ENCODE peak calls at places on chromosomes 1 and 21, in four cellular contexts. One of them, this sample, is unnamed.
A peak's percentile ranks its signal among the peaks of the same experiment; 100 is the strongest.

GRCh38 chr1:24688621-24689195 is 45.6 kb downstream of the SRRM1 start:
- DNase-seq in A549: peak; percentile 67
- DNase-seq in HepG2: peak; percentile 57
- DNase-seq in K562: peak; percentile 80
- DNase-seq in this sample: peak; percentile 61

GRCh38 chr1:25922633-25923567 is 16.7 kb upstream of the STMN1 start:
- DNase-seq in A549: peak; percentile 10
- DNase-seq in HepG2: no peak
- DNase-seq in K562: no peak
- DNase-seq in this sample: no peak

GRCh38 chr1:85629532-85629920 is 49.0 kb downstream of the CCN1 start:
- DNase-seq in A549: peak; percentile 40
- DNase-seq in HepG2: peak; percentile 74
- DNase-seq in K562: no peak
- DNase-seq in this sample: no peak

GRCh38 chr1:12001249-12001917 is 17.9 kb upstream of the MIIP start:
- DNase-seq in A549: no peak
- DNase-seq in HepG2: peak; percentile 27
- DNase-seq in K562: peak; percentile 85
- DNase-seq in this sample: peak; percentile 56

GRCh38 chr1:157956754-157957153 is 36.7 kb upstream of the KIRREL1 start:
- DNase-seq in A549: no peak
- DNase-seq in HepG2: no peak
- DNase-seq in K562: no peak
- DNase-seq in this sample: no peak

GRCh38 chr1:69511426-69512192 is 56.1 kb upstream of the LRRC7 start:
- DNase-seq in A549: no peak
- DNase-seq in HepG2: no peak
- DNase-seq in K562: no peak
- DNase-seq in this sample: no peak

GRCh38 chr1:223423641-223424233 is 30.5 kb downstream of the CCDC185 start:
- DNase-seq in A549: no peak
- DNase-seq in HepG2: no peak
- DNase-seq in K562: no peak
- DNase-seq in this sample: peak; percentile 20

GRCh38 chr1:55213885-55214213 is 1.3 kb downstream of the USP24 start:
- DNase-seq in A549: no peak
- DNase-seq in HepG2: no peak
- DNase-seq in K562: no peak
- DNase-seq in this sample: no peak

GRCh38 chr1:231869364-231869763 is 242.8 kb downstream of the DISC1 start:
- DNase-seq in A549: no peak
- DNase-seq in HepG2: no peak
- DNase-seq in K562: no peak
- DNase-seq in this sample: no peak

GRCh38 chr1:25798666-25799345 is 1.2 kb upstream of the SELENON start:
- DNase-seq in A549: no peak
- DNase-seq in HepG2: no peak
- DNase-seq in K562: no peak
- DNase-seq in this sample: no peak

GRCh38 chr1:207514890-207515289 is 18.9 kb downstream of the CR1 start:
- DNase-seq in A549: no peak
- DNase-seq in HepG2: no peak
- DNase-seq in K562: no peak
- DNase-seq in this sample: no peak

GRCh38 chr21:42193131-42193671 is 25.7 kb upstream of the ABCG1 start:
- DNase-seq in A549: no peak
- DNase-seq in HepG2: no peak
- DNase-seq in K562: no peak
- DNase-seq in this sample: no peak

GRCh38 chr1:23381233-23381885 is 11.7 kb upstream of the ZNF436 start:
- DNase-seq in A549: no peak
- DNase-seq in HepG2: no peak
- DNase-seq in K562: no peak
- DNase-seq in this sample: no peak

GRCh38 chr1:5481889-5482288 is 510.3 kb downstream of the NPHP4 start:
- DNase-seq in A549: peak; percentile 14
- DNase-seq in HepG2: no peak
- DNase-seq in K562: peak; percentile 27
- DNase-seq in this sample: no peak

GRCh38 chr1:202122639-202123335 is at the start of gene GPR37L1:
- DNase-seq in A549: peak; percentile 64
- DNase-seq in HepG2: peak; percentile 58
- DNase-seq in K562: peak; percentile 65
- DNase-seq in this sample: peak; percentile 50

GRCh38 chr1:34088001-34088400 is 77.0 kb downstream of the CSMD2 start:
- DNase-seq in A549: no peak
- DNase-seq in HepG2: no peak
- DNase-seq in K562: no peak
- DNase-seq in this sample: no peak

GRCh38 chr1:109828756-109829505 is 65.2 kb upstream of the EPS8L3 start:
- DNase-seq in A549: no peak
- DNase-seq in HepG2: no peak
- DNase-seq in K562: no peak
- DNase-seq in this sample: peak; percentile 13

GRCh38 chr21:15138475-15138874 is 73.7 kb upstream of the NRIP1 start:
- DNase-seq in A549: no peak
- DNase-seq in HepG2: no peak
- DNase-seq in K562: no peak
- DNase-seq in this sample: no peak

GRCh38 chr1:43354471-43354870 is 4.3 kb upstream of the CDC20 start:
- DNase-seq in A549: no peak
- DNase-seq in HepG2: no peak
- DNase-seq in K562: no peak
- DNase-seq in this sample: no peak

GRCh38 chr1:47689894-47690293 is 252.1 kb downstream of the FOXD2 start:
- DNase-seq in A549: no peak
- DNase-seq in HepG2: no peak
- DNase-seq in K562: no peak
- DNase-seq in this sample: no peak

GRCh38 chr1:245730796-245731195 is 576.0 kb downstream of the KIF26B start:
- DNase-seq in A549: no peak
- DNase-seq in HepG2: no peak
- DNase-seq in K562: no peak
- DNase-seq in this sample: no peak

GRCh38 chr1:184947497-184948256 is 26.6 kb downstream of the NIBAN1 start:
- DNase-seq in A549: no peak
- DNase-seq in HepG2: no peak
- DNase-seq in K562: no peak
- DNase-seq in this sample: no peak

GRCh38 chr21:38170705-38171682 is 85.8 kb upstream of the KCNJ15 start:
- DNase-seq in A549: no peak
- DNase-seq in HepG2: no peak
- DNase-seq in K562: no peak
- DNase-seq in this sample: peak; percentile 29

GRCh38 chr1:213337025-213337678 is 286.1 kb downstream of the RPS6KC1 start:
- DNase-seq in A549: no peak
- DNase-seq in HepG2: no peak
- DNase-seq in K562: no peak
- DNase-seq in this sample: no peak

GRCh38 chr1:229068266-229069043 is 202.5 kb upstream of the RAB4A start:
- DNase-seq in A549: no peak
- DNase-seq in HepG2: no peak
- DNase-seq in K562: no peak
- DNase-seq in this sample: no peak

GRCh38 chr1:116508090-116508983 is 62.5 kb downstream of the CD58 start:
- DNase-seq in A549: no peak
- DNase-seq in HepG2: no peak
- DNase-seq in K562: no peak
- DNase-seq in this sample: no peak

GRCh38 chr1:173418107-173418985 is 58.8 kb upstream of the PRDX6 start:
- DNase-seq in A549: no peak
- DNase-seq in HepG2: no peak
- DNase-seq in K562: no peak
- DNase-seq in this sample: peak; percentile 45
- TF ChIP-seq MAZ in A549: no peak
- TF ChIP-seq MAZ in HepG2: no peak
- TF ChIP-seq MAZ in K562: no peak
- TF ChIP-seq MAZ in this sample: no peak

DNA sequence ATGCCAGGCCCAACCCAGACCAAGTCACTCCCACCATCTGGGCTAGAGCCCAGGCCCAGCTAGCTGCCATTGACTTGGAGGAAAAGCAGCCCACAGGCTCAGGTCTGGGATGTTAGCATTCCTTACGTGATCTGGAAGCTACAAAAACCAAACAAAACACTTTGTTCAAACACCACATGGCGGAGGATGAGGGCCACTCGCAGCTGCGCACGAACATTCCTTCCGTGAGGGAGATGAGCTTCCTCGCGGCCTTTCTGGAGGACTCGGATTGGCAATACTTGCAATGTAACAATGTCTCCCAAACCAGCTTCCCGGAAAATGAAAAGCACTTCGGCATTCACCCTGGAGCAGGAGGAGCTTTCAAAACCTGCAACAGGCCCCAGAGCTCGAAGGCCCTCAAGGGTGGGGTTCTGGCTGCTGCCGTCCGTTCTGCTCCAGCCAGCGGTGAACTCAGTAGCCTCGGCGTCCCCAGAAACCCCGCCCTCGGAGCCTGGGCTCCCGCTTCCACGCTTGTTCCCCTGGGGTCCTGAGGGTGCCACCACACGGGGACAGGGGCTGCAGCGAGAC is 40.5 kb downstream of the COL6A1 start:
- DNase-seq in A549: no peak
- DNase-seq in HepG2: no peak
- DNase-seq in K562: no peak
- DNase-seq in this sample: no peak
- TF ChIP-seq MAFK in A549: no peak
- TF ChIP-seq MAFK in HepG2: no peak
- TF ChIP-seq MAFK in K562: no peak
- TF ChIP-seq MAFK in this sample: no peak

DNA sequence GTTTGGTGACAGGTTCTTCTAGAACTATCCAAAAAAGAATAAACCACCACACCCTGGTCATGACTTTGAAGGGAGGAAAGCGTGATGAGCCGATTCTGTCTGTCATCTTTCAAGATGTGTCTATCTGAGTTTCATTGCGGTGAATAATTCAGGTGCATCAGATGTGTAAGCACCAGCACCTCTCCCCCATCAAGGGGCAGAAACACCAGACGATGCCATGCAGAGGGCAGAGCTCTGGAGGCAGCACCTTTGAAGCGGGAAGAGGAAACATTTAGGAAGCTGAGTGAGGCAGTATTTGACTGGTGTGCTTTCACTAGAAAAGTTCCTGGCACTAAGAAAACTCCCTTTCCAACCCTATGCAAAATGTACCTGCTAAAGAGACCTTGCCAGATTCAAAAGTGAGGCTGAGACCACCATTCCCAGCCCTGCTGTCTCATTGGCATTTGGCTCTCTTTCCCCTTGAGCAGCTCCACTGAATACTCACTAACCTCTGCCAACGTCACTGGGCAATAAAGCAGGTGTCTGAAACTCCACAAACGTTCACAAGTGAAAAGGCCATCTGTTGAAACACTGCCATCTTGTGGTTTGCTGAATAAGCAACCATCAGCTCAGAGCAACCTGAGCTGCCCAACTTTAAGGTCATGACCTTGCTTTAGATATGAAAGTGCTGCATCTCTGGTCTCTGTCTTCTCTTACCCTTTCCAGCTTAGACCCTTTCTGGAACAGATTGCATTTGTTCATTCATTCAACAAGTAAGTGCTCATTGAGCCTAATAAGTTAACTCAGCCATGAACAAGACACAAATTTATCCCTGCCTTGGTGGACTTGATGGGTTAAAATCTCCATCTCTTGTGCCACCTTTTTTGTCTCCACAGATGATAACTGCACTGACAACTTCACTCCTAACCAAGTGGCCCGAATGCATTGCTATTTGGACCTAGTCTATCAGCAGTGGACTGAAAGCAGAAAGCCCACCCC is 228.6 kb downstream of the PAPPA2 start:
- DNase-seq in A549: peak; percentile 18
- DNase-seq in HepG2: peak; percentile 52
- DNase-seq in K562: peak; percentile 76
- DNase-seq in this sample: peak; percentile 43
- TF ChIP-seq MAZ in A549: no peak
- TF ChIP-seq MAZ in HepG2: no peak
- TF ChIP-seq MAZ in K562: no peak
- TF ChIP-seq MAZ in this sample: no peak

GRCh38 chr1:203553501-203553900 is 59.5 kb downstream of the OPTC start:
- DNase-seq in A549: no peak
- DNase-seq in HepG2: no peak
- DNase-seq in K562: no peak
- DNase-seq in this sample: no peak

GRCh38 chr1:203555046-203555445 is 61.1 kb downstream of the OPTC start:
- DNase-seq in A549: no peak
- DNase-seq in HepG2: no peak
- DNase-seq in K562: no peak
- DNase-seq in this sample: no peak

GRCh38 chr1:203557390-203557789 is 63.4 kb downstream of the OPTC start:
- DNase-seq in A549: no peak
- DNase-seq in HepG2: no peak
- DNase-seq in K562: no peak
- DNase-seq in this sample: peak; percentile 83

GRCh38 chr1:203556047-203556851 is 62.3 kb downstream of the OPTC start:
- DNase-seq in A549: no peak
- DNase-seq in HepG2: no peak
- DNase-seq in K562: no peak
- DNase-seq in this sample: peak; percentile 85

DNA sequence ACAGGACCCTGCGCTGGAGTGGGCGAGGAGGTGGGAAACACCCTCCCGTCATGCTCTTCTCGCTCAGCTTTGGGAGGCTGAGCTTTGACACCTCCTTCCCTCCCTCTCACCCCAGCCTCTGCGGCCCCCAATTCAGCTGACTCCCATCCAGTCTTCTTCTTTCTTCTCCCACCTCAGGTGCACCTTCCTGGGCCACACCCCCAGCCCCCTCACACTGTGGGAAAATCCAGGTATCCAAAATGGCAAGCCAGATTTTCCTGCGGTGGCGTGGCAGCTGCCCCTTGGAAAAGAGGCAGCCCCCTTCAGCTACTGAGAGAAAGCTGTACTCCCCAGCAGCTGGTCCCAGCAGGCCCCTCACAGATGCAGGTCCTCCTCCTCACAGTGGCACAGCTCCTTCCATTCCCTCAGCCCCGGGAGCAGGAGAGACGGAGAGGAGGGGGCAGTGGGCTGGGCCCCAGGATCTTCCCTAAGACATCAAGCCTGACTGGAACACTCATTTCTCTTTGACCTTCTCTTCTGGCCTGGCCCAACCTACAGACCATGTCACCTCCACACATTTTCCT is 61.6 kb downstream of the OPTC start:
- DNase-seq in A549: no peak
- DNase-seq in HepG2: no peak
- DNase-seq in K562: no peak
- DNase-seq in this sample: no peak
- TF ChIP-seq MAFK in A549: no peak
- TF ChIP-seq MAFK in HepG2: no peak
- TF ChIP-seq MAFK in K562: no peak
- TF ChIP-seq MAFK in this sample: no peak

This sample was measured in IMR-90.